ENCODE peak calls at places on chromosomes 3 and 15, in eight cellular contexts. Z, W, Y, J, S, N, H and V are unnamed samples.

GRCh38 chr3:139935866-139936817 is 1.2 kb downstream of the CLSTN2 start:
- DNase-seq in Z (no peak), W (no peak), S (no peak), Y (peak), H (no peak), J (no peak), N (peak), V (no peak)

GRCh38 chr15:95017950-95018349 is 786.6 kb downstream of the MCTP2 start:
- DNase-seq in N (peak), W (no peak), H (no peak), Y (peak), J (no peak), S (peak), Z (no peak), V (no peak)

GRCh38 chr15:99230867-99231266 is 18.5 kb downstream of the TTC23 start:
- DNase-seq in Z (no peak), J (no peak), W (no peak), H (no peak), Y (no peak), S (no peak), N (no peak), V (no peak)

GRCh38 chr15:78257681-78258080 is 6.7 kb upstream of the DNAJA4 start:
- DNase-seq in H (no peak), W (peak), Y (no peak), Z (no peak), N (no peak), J (no peak), S (no peak), V (no peak)

GRCh38 chr15:28942046-28942445 is 56.3 kb downstream of the APBA2 start:
- DNase-seq in J (peak), Z (no peak), N (no peak), S (no peak), W (no peak), Y (no peak), H (no peak), V (no peak)

GRCh38 chr3:36166477-36166876 is 213.8 kb upstream of the STAC start:
- DNase-seq in J (no peak), Z (no peak), Y (no peak), S (no peak), W (peak), N (no peak), H (peak), V (no peak)

GRCh38 chr3:157807286-157807685 is 298.9 kb downstream of the SHOX2 start:
- DNase-seq in H (no peak), Y (no peak), N (no peak), Z (no peak), J (no peak), W (no peak), S (no peak), V (no peak)

GRCh38 chr3:115100806-115101205 is 46.3 kb downstream of the ZBTB20 start:
- DNase-seq in Y (no peak), S (no peak), Z (no peak), N (no peak), H (no peak), J (no peak), W (no peak), V (no peak)

GRCh38 chr3:156676467-156677119 is 2.2 kb downstream of the TIPARP start:
- DNase-seq in J (no peak), Y (no peak), N (peak), S (no peak), W (no peak), H (no peak), Z (no peak), V (no peak)

GRCh38 chr3:141011511-141012262 is 39.5 kb upstream of the SPSB4 start:
- DNase-seq in N (peak), Y (peak), Z (peak), W (peak), H (peak), J (peak), S (peak), V (no peak)

GRCh38 chr3:53921296-53921695 is 29.6 kb upstream of the SELENOK start:
- DNase-seq in Y (no peak), J (no peak), W (no peak), H (no peak), Z (no peak), S (no peak), N (peak), V (no peak)

GRCh38 chr3:50671331-50671730 is 3.4 kb upstream of the DOCK3 start:
- DNase-seq in Y (no peak), Z (no peak), J (no peak), H (peak), N (no peak), W (peak), S (no peak), V (no peak)

GRCh38 chr15:33309602-33310276 is 1.0 kb upstream of the RYR3 start:
- DNase-seq in Y (peak), H (no peak), Z (no peak), J (peak), W (no peak), N (peak), S (no peak), V (no peak)

GRCh38 chr15:69403611-69404010 is 10.5 kb upstream of the KIF23 start:
- DNase-seq in S (no peak), W (no peak), H (peak), N (no peak), Z (no peak), Y (no peak), J (no peak), V (no peak)

GRCh38 chr15:44183363-44183762 is 11.7 kb downstream of the FRMD5 start:
- DNase-seq in Y (no peak), Z (no peak), N (no peak), H (no peak), W (no peak), J (no peak), S (no peak), V (no peak)

GRCh38 chr3:171491412-171491811 is 31.2 kb upstream of the TNIK start:
- DNase-seq in H (no peak), N (peak), Y (no peak), S (no peak), J (no peak), W (no peak), Z (no peak), V (no peak)

GRCh38 chr15:75200765-75201608 is 695 bp upstream of the C15orf39 start:
- DNase-seq in W (no peak), N (peak), Y (peak), J (no peak), S (peak), H (no peak), Z (no peak), V (no peak)

GRCh38 chr3:131733086-131733841 is 230.5 kb upstream of the MRPL3 start:
- DNase-seq in N (no peak), S (no peak), Y (peak), Z (no peak), W (no peak), H (no peak), J (no peak), V (no peak)